ENCODE peak calls at places on chromosomes 2 and 18, in seven cellular contexts. U is fibroblast of lung; K is AG08396; Z is GDM1; M is stimulated activated CD4-positive, alpha-beta T cell treated with anti-CD3 and anti-CD28 coated beads, Interleukin-15, amount 100 ng/mL, for 48 hours; F is fibroblast of the conjunctiva; E is left kidney. P is an unnamed sample.

GRCh38 chr2:167294031-167294774 is 405.9 kb downstream of the XIRP2 start:
- DNase-seq in K (peak), E (peak), U (peak), F (no peak), M (no peak), Z (no peak), P (peak)

GRCh38 chr18:70671889-70672551 is 383.2 kb downstream of the SOCS6 start:
- DNase-seq in M (no peak), U (no peak), F (no peak), E (no peak), Z (no peak), K (no peak), P (no peak)

GRCh38 chr2:169824373-169825333 is at the start of gene METTL5:
- DNase-seq in E (peak), M (peak), F (peak), U (peak), K (peak), Z (peak), P (peak)

GRCh38 chr2:66665124-66665984 is 230.4 kb downstream of the MEIS1 start:
- DNase-seq in Z (no peak), E (no peak), F (no peak), U (peak), K (peak), M (no peak), P (peak)

GRCh38 chr18:78031991-78032390 is 782.3 kb downstream of the GALR1 start:
- DNase-seq in K (no peak), M (no peak), F (no peak), Z (no peak), E (no peak), U (no peak), P (no peak)

GRCh38 chr2:225630824-225631533 is 231.5 kb downstream of the NYAP2 start:
- DNase-seq in K (no peak), M (no peak), Z (no peak), F (no peak), U (no peak), E (no peak), P (no peak)

GRCh38 chr18:1483386-1483785 is 578.7 kb downstream of the ADCYAP1 start:
- DNase-seq in E (no peak), F (no peak), K (no peak), M (no peak), U (no peak), Z (no peak), P (no peak)

GRCh38 chr2:127197475-127198385 is 22.4 kb downstream of the CYP27C1 start:
- DNase-seq in M (peak), U (peak), E (peak), Z (peak), K (peak), F (no peak), P (peak)

GRCh38 chr18:9918016-9918680 is 4.3 kb downstream of the VAPA start:
- DNase-seq in E (no peak), K (peak), M (no peak), Z (no peak), F (no peak), U (peak), P (peak)

GRCh38 chr2:154686162-154686561 is 12.3 kb upstream of the KCNJ3 start:
- DNase-seq in E (no peak), M (no peak), F (no peak), U (no peak), Z (peak), K (no peak), P (no peak)

GRCh38 chr2:3222636-3223035 is 155.0 kb downstream of the EIPR1 start:
- DNase-seq in M (peak), U (peak), F (no peak), K (no peak), E (no peak), Z (no peak), P (no peak)

GRCh38 chr2:81007104-81007503 is 702.6 kb upstream of the LRRTM1 start:
- DNase-seq in K (no peak), M (no peak), Z (no peak), U (no peak), F (no peak), E (no peak), P (no peak)

GRCh38 chr18:40832362-40832761 is 1122.7 kb upstream of the PIK3C3 start:
- DNase-seq in U (peak), E (no peak), F (no peak), K (no peak), Z (no peak), M (no peak), P (no peak)